ENCODE peak calls at places on chromosomes 16 and 17, in five cellular contexts. One of them, this sample, is unnamed.

GRCh38 chr17:65359016-65359415 is 202.4 kb downstream of the AXIN2 start:
- DNase-seq in KBM-7: no peak
- DNase-seq in SK-MEL-5: no peak
- DNase-seq in activated gamma-delta T cell treated with Interleukin-2 at 50 U/mL for 16 hours: no peak
- DNase-seq in fibroblast of villous mesenchyme: peak
- DNase-seq in this sample: no peak

GRCh38 chr16:83187404-83187803 is 560.6 kb downstream of the CDH13 start:
- DNase-seq in KBM-7: no peak
- DNase-seq in SK-MEL-5: no peak
- DNase-seq in activated gamma-delta T cell treated with Interleukin-2 at 50 U/mL for 16 hours: no peak
- DNase-seq in fibroblast of villous mesenchyme: peak
- DNase-seq in this sample: no peak

GRCh38 chr17:31373150-31374082 is 18.1 kb upstream of the RAB11FIP4 start:
- DNase-seq in KBM-7: peak
- DNase-seq in SK-MEL-5: peak
- DNase-seq in activated gamma-delta T cell treated with Interleukin-2 at 50 U/mL for 16 hours: no peak
- DNase-seq in fibroblast of villous mesenchyme: peak
- DNase-seq in this sample: peak

GRCh38 chr16:59198487-59198886 is 464.4 kb upstream of the GOT2 start:
- DNase-seq in KBM-7: no peak
- DNase-seq in SK-MEL-5: no peak
- DNase-seq in activated gamma-delta T cell treated with Interleukin-2 at 50 U/mL for 16 hours: no peak
- DNase-seq in fibroblast of villous mesenchyme: no peak
- DNase-seq in this sample: no peak

GRCh38 chr16:85570213-85570734 is 42.8 kb upstream of the GSE1 start:
- DNase-seq in KBM-7: no peak
- DNase-seq in SK-MEL-5: no peak
- DNase-seq in activated gamma-delta T cell treated with Interleukin-2 at 50 U/mL for 16 hours: peak
- DNase-seq in fibroblast of villous mesenchyme: no peak
- DNase-seq in this sample: no peak

GRCh38 chr17:59916446-59916845 is 23.5 kb downstream of the RPS6KB1 start:
- DNase-seq in KBM-7: no peak
- DNase-seq in SK-MEL-5: no peak
- DNase-seq in activated gamma-delta T cell treated with Interleukin-2 at 50 U/mL for 16 hours: no peak
- DNase-seq in fibroblast of villous mesenchyme: no peak
- DNase-seq in this sample: no peak

GRCh38 chr17:77842148-77842905 is 116.2 kb upstream of the TNRC6C start:
- DNase-seq in KBM-7: peak
- DNase-seq in SK-MEL-5: no peak
- DNase-seq in activated gamma-delta T cell treated with Interleukin-2 at 50 U/mL for 16 hours: no peak
- DNase-seq in fibroblast of villous mesenchyme: no peak
- DNase-seq in this sample: no peak

GRCh38 chr17:61017317-61018001 is 339.8 kb downstream of the BCAS3 start:
- DNase-seq in KBM-7: no peak
- DNase-seq in SK-MEL-5: no peak
- DNase-seq in activated gamma-delta T cell treated with Interleukin-2 at 50 U/mL for 16 hours: no peak
- DNase-seq in fibroblast of villous mesenchyme: no peak
- DNase-seq in this sample: no peak

GRCh38 chr17:17320188-17320910 is 17.2 kb downstream of the NT5M start:
- DNase-seq in KBM-7: no peak
- DNase-seq in SK-MEL-5: no peak
- DNase-seq in activated gamma-delta T cell treated with Interleukin-2 at 50 U/mL for 16 hours: no peak
- DNase-seq in fibroblast of villous mesenchyme: no peak
- DNase-seq in this sample: no peak

GRCh38 chr16:57616241-57616640 is 12.2 kb upstream of the ADGRG1 start:
- DNase-seq in KBM-7: no peak
- DNase-seq in SK-MEL-5: no peak
- DNase-seq in activated gamma-delta T cell treated with Interleukin-2 at 50 U/mL for 16 hours: no peak
- DNase-seq in fibroblast of villous mesenchyme: no peak
- DNase-seq in this sample: no peak

This sample was measured in DMS 273 treated with DMSO at 0.1 percent for 48 hours.